ENCODE peak calls at places on chromosomes 16 and 17, in ten cellular contexts. D is right lobe of liver; I is left lobe of liver; M is DND-41; R is activated CD8-positive, alpha-beta T cell treated with anti-CD3 and anti-CD28 coated beads, Interleukin-2, amount 10 ng/mL, durations not matched to agents 7 days and 5 days; K is CD8-positive, alpha-beta T cell; Q is K562; V is psoas muscle; C is activated naive CD4-positive, alpha-beta T cell treated with anti-CD3 and anti-CD28 coated beads, Interleukin-2, amount 50 U/mL, for 72 hours; N is right cardiac atrium. J is an unnamed sample.

GRCh38 chr16:54265558-54266213 is 20.9 kb downstream of the IRX3 start:
- ATAC-seq in D (peak), I (no peak), M (peak), R (no peak), K (no peak), Q (no peak), V (peak), C (no peak), N (peak), J (no peak)

GRCh38 chr16:28092721-28093382 is 29.3 kb upstream of the GSG1L start:
- ATAC-seq in D (no peak), I (no peak), M (no peak), R (no peak), K (no peak), Q (no peak), V (no peak), C (no peak), N (no peak), J (no peak)

GRCh38 chr17:77802811-77803220 is 155.7 kb upstream of the TNRC6C start:
- ATAC-seq in D (no peak), I (no peak), M (no peak), R (no peak), K (no peak), Q (no peak), V (no peak), C (no peak), N (peak), J (no peak)

GRCh38 chr16:27254262-27254811 is 14.2 kb downstream of the NSMCE1 start:
- ATAC-seq in D (peak), I (no peak), M (no peak), R (peak), K (peak), Q (no peak), V (no peak), C (peak), N (no peak), J (peak)

GRCh38 chr16:67666538-67667433 is at the start of the genes C16orf86 and ENKD1:
- ATAC-seq in D (peak), I (peak), M (peak), R (peak), K (peak), Q (peak), V (peak), C (peak), N (peak), J (peak)

GRCh38 chr17:20032636-20033035 is 23.5 kb downstream of the SPECC1 start:
- ATAC-seq in D (no peak), I (no peak), M (no peak), R (no peak), K (no peak), Q (no peak), V (no peak), C (no peak), N (no peak), J (peak)

GRCh38 chr16:84897911-84898377 is 78.2 kb downstream of the CRISPLD2 start:
- ATAC-seq in D (no peak), I (peak), M (no peak), R (no peak), K (no peak), Q (no peak), V (no peak), C (no peak), N (peak), J (no peak)

GRCh38 chr17:80101160-80101945 is at the start of gene GAA:
- ATAC-seq in D (peak), I (peak), M (peak), R (peak), K (peak), Q (peak), V (peak), C (peak), N (peak), J (peak)

GRCh38 chr17:64115043-64115698 is 14.8 kb downstream of the ERN1 start:
- ATAC-seq in D (peak), I (peak), M (no peak), R (no peak), K (no peak), Q (no peak), V (peak), C (no peak), N (peak), J (no peak)

GRCh38 chr16:69397821-69398521 is 12.2 kb upstream of the TERF2 start:
- ATAC-seq in D (peak), I (peak), M (peak), R (no peak), K (no peak), Q (peak), V (peak), C (no peak), N (peak), J (no peak)

GRCh38 chr17:75476752-75477492 is 20.5 kb downstream of the TMEM94 start:
- ATAC-seq in D (peak), I (peak), M (no peak), R (no peak), K (no peak), Q (no peak), V (no peak), C (no peak), N (peak), J (no peak)

GRCh38 chr16:4096509-4096908 is 19.7 kb downstream of the ADCY9 start:
- ATAC-seq in D (no peak), I (no peak), M (no peak), R (no peak), K (no peak), Q (no peak), V (no peak), C (no peak), N (no peak), J (no peak)

GRCh38 chr16:56513972-56514371 is 5.9 kb downstream of the BBS2 start:
- ATAC-seq in D (peak), I (peak), M (peak), R (peak), K (peak), Q (peak), V (peak), C (peak), N (peak), J (peak)

GRCh38 chr17:77306790-77307478 is 166.2 kb downstream of the SEC14L1 start:
- ATAC-seq in D (peak), I (peak), M (no peak), R (no peak), K (no peak), Q (no peak), V (no peak), C (no peak), N (no peak), J (no peak)

GRCh38 chr17:32519769-32520701 is 33.2 kb downstream of the CDK5R1 start:
- ATAC-seq in D (peak), I (peak), M (no peak), R (peak), K (peak), Q (no peak), V (no peak), C (peak), N (peak), J (peak)

GRCh38 chr16:54070944-54071343 is 215.6 kb downstream of the IRX3 start:
- ATAC-seq in D (no peak), I (no peak), M (no peak), R (no peak), K (no peak), Q (no peak), V (no peak), C (no peak), N (no peak), J (no peak)

GRCh38 chr16:49158029-49158642 is 123.5 kb downstream of the CBLN1 start:
- ATAC-seq in D (no peak), I (peak), M (peak), R (no peak), K (no peak), Q (peak), V (no peak), C (no peak), N (no peak), J (no peak)

GRCh38 chr17:46108120-46108519 is 85.1 kb downstream of the KANSL1 start:
- ATAC-seq in D (peak), I (peak), M (no peak), R (no peak), K (no peak), Q (peak), V (no peak), C (no peak), N (no peak), J (no peak)

GRCh38 chr17:43984521-43984920 is 19.9 kb upstream of the NAGS start:
- ATAC-seq in D (no peak), I (no peak), M (no peak), R (no peak), K (no peak), Q (peak), V (no peak), C (no peak), N (peak), J (no peak)

GRCh38 chr17:35998018-35998545 is 3.3 kb downstream of the CCL15 start:
- ATAC-seq in D (no peak), I (no peak), M (no peak), R (no peak), K (no peak), Q (no peak), V (no peak), C (no peak), N (no peak), J (no peak)

J was measured in activated T-helper 17 cell treated with anti-CD3 and anti-CD28 coated beads, Interleukin-2, amount 50 U/mL, for 72 hours.